ENCODE peak calls at places on chromosomes 2 and 18, in eight cellular contexts. One of them, this sample, is unnamed.

GRCh38 chr2:38598991-38599295 is 3.8 kb downstream of the HNRNPLL start:
- DNase-seq in A549: no peak
- DNase-seq in sciatic nerve: no peak
- DNase-seq in stromal cell of bone marrow: no peak
- DNase-seq in osteocyte: no peak
- DNase-seq in AG20443: no peak
- DNase-seq in nephron progenitor cell: no peak
- DNase-seq in tibial artery: no peak
- DNase-seq in this sample: no peak

GRCh38 chr2:42064417-42064942 is 16.7 kb downstream of the PKDCC start:
- DNase-seq in A549: peak
- DNase-seq in sciatic nerve: no peak
- DNase-seq in stromal cell of bone marrow: no peak
- DNase-seq in osteocyte: no peak
- DNase-seq in AG20443: peak
- DNase-seq in nephron progenitor cell: no peak
- DNase-seq in tibial artery: no peak
- DNase-seq in this sample: no peak

GRCh38 chr2:162092008-162092390 is 18.0 kb upstream of the DPP4 start:
- DNase-seq in A549: no peak
- DNase-seq in sciatic nerve: no peak
- DNase-seq in stromal cell of bone marrow: no peak
- DNase-seq in osteocyte: no peak
- DNase-seq in AG20443: no peak
- DNase-seq in nephron progenitor cell: no peak
- DNase-seq in tibial artery: no peak
- DNase-seq in this sample: no peak

GRCh38 chr2:88540346-88540745 is 86.9 kb downstream of the EIF2AK3 start:
- DNase-seq in A549: peak
- DNase-seq in sciatic nerve: no peak
- DNase-seq in stromal cell of bone marrow: peak
- DNase-seq in osteocyte: peak
- DNase-seq in AG20443: peak
- DNase-seq in nephron progenitor cell: no peak
- DNase-seq in tibial artery: no peak
- DNase-seq in this sample: no peak

GRCh38 chr18:74818776-74819175 is 221.1 kb downstream of the ZNF407 start:
- DNase-seq in A549: no peak
- DNase-seq in sciatic nerve: no peak
- DNase-seq in stromal cell of bone marrow: no peak
- DNase-seq in osteocyte: no peak
- DNase-seq in AG20443: no peak
- DNase-seq in nephron progenitor cell: no peak
- DNase-seq in tibial artery: no peak
- DNase-seq in this sample: no peak

GRCh38 chr2:73931531-73932500 is 5.1 kb downstream of the DGUOK start:
- DNase-seq in A549: no peak
- DNase-seq in sciatic nerve: no peak
- DNase-seq in stromal cell of bone marrow: no peak
- DNase-seq in osteocyte: no peak
- DNase-seq in AG20443: peak
- DNase-seq in nephron progenitor cell: no peak
- DNase-seq in tibial artery: no peak
- DNase-seq in this sample: no peak

GRCh38 chr2:129885735-129886134 is 93.7 kb upstream of the RAB6C start:
- DNase-seq in A549: no peak
- DNase-seq in sciatic nerve: no peak
- DNase-seq in stromal cell of bone marrow: no peak
- DNase-seq in osteocyte: peak
- DNase-seq in AG20443: no peak
- DNase-seq in nephron progenitor cell: peak
- DNase-seq in tibial artery: no peak
- DNase-seq in this sample: peak

GRCh38 chr2:219269362-219270054 is 9.7 kb upstream of the DNAJB2 start:
- DNase-seq in A549: no peak
- DNase-seq in sciatic nerve: no peak
- DNase-seq in stromal cell of bone marrow: no peak
- DNase-seq in osteocyte: no peak
- DNase-seq in AG20443: no peak
- DNase-seq in nephron progenitor cell: no peak
- DNase-seq in tibial artery: no peak
- DNase-seq in this sample: no peak

GRCh38 chr2:181077128-181077709 is 96.8 kb downstream of the UBE2E3 start:
- DNase-seq in A549: peak
- DNase-seq in sciatic nerve: no peak
- DNase-seq in stromal cell of bone marrow: peak
- DNase-seq in osteocyte: no peak
- DNase-seq in AG20443: peak
- DNase-seq in nephron progenitor cell: peak
- DNase-seq in tibial artery: no peak
- DNase-seq in this sample: peak

GRCh38 chr2:69026026-69026425 is 13.0 kb downstream of the ANTXR1 start:
- DNase-seq in A549: peak
- DNase-seq in sciatic nerve: no peak
- DNase-seq in stromal cell of bone marrow: no peak
- DNase-seq in osteocyte: no peak
- DNase-seq in AG20443: no peak
- DNase-seq in nephron progenitor cell: no peak
- DNase-seq in tibial artery: no peak
- DNase-seq in this sample: peak

GRCh38 chr2:239830066-239830717 is 194.9 kb downstream of the NDUFA10 start:
- DNase-seq in A549: no peak
- DNase-seq in sciatic nerve: peak
- DNase-seq in stromal cell of bone marrow: no peak
- DNase-seq in osteocyte: peak
- DNase-seq in AG20443: no peak
- DNase-seq in nephron progenitor cell: no peak
- DNase-seq in tibial artery: peak
- DNase-seq in this sample: no peak

This sample was measured in iPS-NIHi11.